ENCODE peak calls at places on chromosomes 12 and 14, in four cellular contexts. K, D, G and Z are unnamed samples.

GRCh38 chr12:113515082-113515856 is 43.6 kb upstream of the LHX5 start:
- DNase-seq in K (no peak), D (no peak), G (no peak), Z (no peak)

GRCh38 chr12:98582093-98582492 is 11.4 kb upstream of the SLC25A3 start:
- DNase-seq in K (no peak), D (no peak), G (no peak), Z (no peak)

GRCh38 chr14:49052516-49052915 is 533.7 kb downstream of the RPS29 start:
- DNase-seq in K (no peak), D (no peak), G (no peak), Z (peak; percentile 1)

GRCh38 chr14:90557516-90557915 is 160.7 kb downstream of the CALM1 start:
- DNase-seq in K (no peak), D (no peak), G (no peak), Z (no peak)

GRCh38 chr12:49912345-49912744 is 8.6 kb upstream of the FAIM2 start:
- DNase-seq in K (no peak), D (no peak), G (no peak), Z (no peak)

GRCh38 chr14:21768116-21768874 is 94.7 kb upstream of the OR4E1 start:
- DNase-seq in K (no peak), D (no peak), G (peak; percentile 38), Z (no peak)

GRCh38 chr14:106841701-106842100 is 1315.3 kb downstream of the TMEM121 start:
- DNase-seq in K (no peak), D (no peak), G (no peak), Z (no peak)

GRCh38 chr12:1844223-1844622 is 23.9 kb downstream of the LRTM2 start:
- DNase-seq in K (no peak), D (no peak), G (no peak), Z (no peak)

GRCh38 chr12:103880299-103881142 is 39.5 kb upstream of the NT5DC3 start:
- DNase-seq in K (no peak), D (no peak), G (peak; percentile 41), Z (no peak)

GRCh38 chr12:119328111-119328510 is 6.4 kb upstream of the CCDC60 start:
- DNase-seq in K (no peak), D (no peak), G (no peak), Z (no peak)

GRCh38 chr14:32038876-32039275 is 38.2 kb upstream of the ARHGAP5 start:
- DNase-seq in K (no peak), D (no peak), G (no peak), Z (no peak)

GRCh38 chr12:76007640-76008039 is 23.9 kb downstream of the PHLDA1 start:
- DNase-seq in K (no peak), D (no peak), G (no peak), Z (no peak)

GRCh38 chr14:71240866-71241520 is 333.7 kb downstream of the PCNX1 start:
- DNase-seq in K (no peak), D (no peak), G (no peak), Z (no peak)

GRCh38 chr14:89794096-89794495 is 160.4 kb downstream of the EFCAB11 start:
- DNase-seq in K (peak; percentile 12), D (no peak), G (no peak), Z (no peak)

GRCh38 chr14:22391908-22392307 is 197.1 kb downstream of the DAD1 start:
- DNase-seq in K (peak; percentile 67), D (peak; percentile 78), G (peak; percentile 78), Z (peak; percentile 74)

GRCh38 chr12:113064395-113065125 is 8.0 kb downstream of the DTX1 start:
- DNase-seq in K (no peak), D (no peak), G (no peak), Z (no peak)

GRCh38 chr14:100767003-100767787 is 40.5 kb downstream of the DLK1 start:
- DNase-seq in K (no peak), D (no peak), G (no peak), Z (no peak)

GRCh38 chr12:56375598-56376434 is 13.2 kb upstream of the APOF start:
- DNase-seq in K (no peak), D (no peak), G (no peak), Z (no peak)

GRCh38 chr14:21987937-21988336 is 314.3 kb upstream of the OR4E1 start:
- DNase-seq in K (peak; percentile 8), D (no peak), G (peak; percentile 39), Z (no peak)

GRCh38 chr12:132158677-132159554 is 14.7 kb downstream of the NOC4L start:
- DNase-seq in K (no peak), D (no peak), G (no peak), Z (no peak)

GRCh38 chr12:131564843-131565242 is 146.0 kb upstream of the SFSWAP start:
- DNase-seq in K (no peak), D (no peak), G (no peak), Z (no peak)

GRCh38 chr12:108663324-108664015 is 29.8 kb upstream of the SELPLG start:
- DNase-seq in K (no peak), D (no peak), G (no peak), Z (no peak)

GRCh38 chr12:114823701-114824100 is 139.7 kb upstream of the TBX3 start:
- DNase-seq in K (no peak), D (no peak), G (no peak), Z (no peak)

GRCh38 chr12:27965411-27965810 is 7.1 kb downstream of the PTHLH start:
- DNase-seq in K (no peak), D (no peak), G (no peak), Z (peak; percentile 63)

GRCh38 chr12:110585231-110585799 is 2.2 kb upstream of the PPTC7 start:
- DNase-seq in K (peak; percentile 51), D (no peak), G (peak; percentile 47), Z (no peak)

GRCh38 chr12:69117566-69118266 is 121.7 kb upstream of the CPSF6 start:
- DNase-seq in K (no peak), D (no peak), G (no peak), Z (no peak)

GRCh38 chr12:130335517-130336392 is 1.9 kb upstream of the PIWIL1 start:
- DNase-seq in K (peak; percentile 40), D (no peak), G (peak; percentile 46), Z (peak; percentile 27)

DNA sequence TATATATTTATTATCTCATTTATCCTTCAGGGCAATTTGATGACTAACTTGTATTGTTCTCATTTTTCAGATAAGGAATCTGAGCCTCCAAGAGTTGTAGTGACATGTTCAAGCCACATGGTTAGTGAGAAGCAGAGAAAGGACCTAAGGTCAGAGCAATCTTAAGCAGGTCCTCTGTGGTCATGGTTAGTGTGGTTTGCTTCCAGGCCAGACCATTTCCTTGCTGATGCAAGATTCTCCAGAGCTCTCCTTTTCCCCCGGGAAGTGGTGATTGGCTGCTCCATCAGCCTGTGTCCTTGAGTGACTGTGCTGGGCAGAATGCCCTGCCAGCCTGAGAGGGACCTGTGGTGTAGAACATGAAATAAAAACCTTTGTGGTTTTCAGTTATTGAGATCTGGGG is 141.3 kb downstream of the KTN1 start:
- DNase-seq in K (peak; percentile 36), D (no peak), G (peak; percentile 60), Z (peak; percentile 94)
- TF ChIP-seq CTCF in K (no peak), D (no peak), G (peak; percentile 2), Z (no peak)

DNA sequence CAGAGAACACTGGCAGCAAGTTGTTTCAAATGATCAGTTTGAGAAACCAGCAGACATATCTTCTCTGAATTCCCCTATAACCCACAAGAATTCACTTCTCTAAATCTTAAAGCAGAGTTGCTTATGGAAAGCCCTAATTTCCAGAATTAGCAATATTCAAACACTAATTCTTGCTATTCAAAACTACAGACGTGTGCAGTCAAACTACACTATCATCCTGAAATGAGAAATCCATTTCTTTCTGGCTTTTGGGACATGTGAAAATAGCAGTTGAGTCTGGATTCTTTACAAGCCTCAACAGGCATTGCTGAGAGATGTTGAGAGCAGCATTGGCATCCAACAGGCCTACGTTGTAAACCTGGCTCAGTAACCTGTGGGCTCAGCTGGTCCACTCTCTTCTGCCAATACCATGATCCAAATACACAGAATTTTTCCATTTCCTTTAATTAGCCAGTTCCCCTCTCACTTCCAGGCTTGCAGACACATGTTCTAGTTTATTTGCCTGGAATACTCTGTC is 74.6 kb upstream of the TMTC1 start:
- DNase-seq in K (no peak), D (no peak), G (no peak), Z (no peak)
- H3K4me3 ChIP-seq in K (no peak overlapping the region), D (no peak overlapping the region), G (no peak overlapping the region), Z (no peak overlapping the region)

GRCh38 chr12:117155278-117156060 is 34.8 kb downstream of the FBXO21 start:
- DNase-seq in K (peak; percentile 87), D (no peak), G (peak; percentile 12), Z (peak; percentile 5)
- TF ChIP-seq CTCF in K (peak; percentile 73), D (peak; percentile 9), G (peak; percentile 78), Z (peak; percentile 79)

GRCh38 chr12:89019439-89020120 is 332.7 kb downstream of the DUSP6 start:
- DNase-seq in K (peak; percentile 66), D (peak; percentile 89), G (peak; percentile 95), Z (peak; percentile 73)
- H3K4me3 ChIP-seq in K (no peak overlapping the region), D (peak overlapping the region; percentile 4), G (peak overlapping the region; percentile 20), Z (peak overlapping the region; percentile 35)

GRCh38 chr14:36524874-36525745 is 5.1 kb upstream of the NKX2-1 start:
- DNase-seq in K (peak; percentile 86), D (no peak), G (no peak), Z (no peak)
- TF ChIP-seq CTCF in K (peak; percentile 75), D (no peak), G (peak; percentile 50), Z (peak; percentile 33)

GRCh38 chr12:96720363-96720705 is 186.7 kb upstream of the NEDD1 start:
- DNase-seq in K (no peak), D (no peak), G (no peak), Z (no peak)
- H3K4me3 ChIP-seq in K (peak overlapping the region; percentile 11), D (peak overlapping the region; percentile 36), G (peak overlapping the region; percentile 8), Z (no peak overlapping the region)

GRCh38 chr12:48454675-48455074 is 17.7 kb upstream of the ANP32D start:
- DNase-seq in K (no peak), D (no peak), G (peak; percentile 59), Z (no peak)
- TF ChIP-seq CTCF in K (no peak), D (no peak), G (peak; percentile 57), Z (peak; percentile 7)